ENCODE peak calls at places on chromosomes 11 and 22, in four cellular contexts. One of them, this sample, is unnamed.

GRCh38 chr11:111764621-111765020 is 1.6 kb downstream of the PPP2R1B start:
- DNase-seq in A549: no peak
- DNase-seq in K562: no peak
- DNase-seq in GM12878: no peak
- DNase-seq in this sample: peak

GRCh38 chr11:112652786-112653390 is 308.3 kb upstream of the NCAM1 start:
- DNase-seq in A549: no peak
- DNase-seq in K562: no peak
- DNase-seq in GM12878: no peak
- DNase-seq in this sample: peak

GRCh38 chr11:14499560-14500180 is at the start of gene COPB1:
- DNase-seq in A549: peak
- DNase-seq in K562: peak
- DNase-seq in GM12878: peak
- DNase-seq in this sample: peak

GRCh38 chr11:57499413-57499982 is 16.0 kb downstream of the SLC43A1 start:
- DNase-seq in A549: peak
- DNase-seq in K562: peak
- DNase-seq in GM12878: no peak
- DNase-seq in this sample: peak

GRCh38 chr22:23066200-23067022 is 3.9 kb upstream of the GNAZ start:
- DNase-seq in A549: no peak
- DNase-seq in K562: no peak
- DNase-seq in GM12878: no peak
- DNase-seq in this sample: no peak

GRCh38 chr11:97862021-97862420 is 1158.7 kb upstream of the CNTN5 start:
- DNase-seq in A549: no peak
- DNase-seq in K562: no peak
- DNase-seq in GM12878: no peak
- DNase-seq in this sample: no peak

GRCh38 chr11:13386567-13386966 is 76.5 kb downstream of the BTBD10 start:
- DNase-seq in A549: no peak
- DNase-seq in K562: no peak
- DNase-seq in GM12878: no peak
- DNase-seq in this sample: no peak

GRCh38 chr11:75938543-75938942 is 123.5 kb downstream of the UVRAG start:
- DNase-seq in A549: no peak
- DNase-seq in K562: no peak
- DNase-seq in GM12878: no peak
- DNase-seq in this sample: peak

GRCh38 chr22:21680830-21681565 is 15.2 kb downstream of the PPIL2 start:
- DNase-seq in A549: no peak
- DNase-seq in K562: no peak
- DNase-seq in GM12878: no peak
- DNase-seq in this sample: no peak

GRCh38 chr22:25137577-25138525 is 61.8 kb upstream of the CRYBB3 start:
- DNase-seq in A549: no peak
- DNase-seq in K562: peak
- DNase-seq in GM12878: peak
- DNase-seq in this sample: no peak

GRCh38 chr22:25134028-25134427 is 65.6 kb upstream of the CRYBB3 start:
- DNase-seq in A549: no peak
- DNase-seq in K562: no peak
- DNase-seq in GM12878: no peak
- DNase-seq in this sample: no peak

GRCh38 chr22:25134451-25134850 is 65.2 kb upstream of the CRYBB3 start:
- DNase-seq in A549: no peak
- DNase-seq in K562: no peak
- DNase-seq in GM12878: no peak
- DNase-seq in this sample: no peak

GRCh38 chr22:25139062-25139461 is 60.6 kb upstream of the CRYBB3 start:
- DNase-seq in A549: no peak
- DNase-seq in K562: no peak
- DNase-seq in GM12878: no peak
- DNase-seq in this sample: no peak

GRCh38 chr22:25136953-25137576 is 62.6 kb upstream of the CRYBB3 start:
- DNase-seq in A549: no peak
- DNase-seq in K562: no peak
- DNase-seq in GM12878: no peak
- DNase-seq in this sample: no peak
- TF ChIP-seq ELK1 in A549: no peak
- TF ChIP-seq ELK1 in K562: no peak
- TF ChIP-seq ELK1 in GM12878: no peak
- TF ChIP-seq ELK1 in this sample: no peak

GRCh38 chr11:6925007-6925577 is 1.1 kb upstream of the ZNF215 start:
- DNase-seq in A549: no peak
- DNase-seq in K562: no peak
- DNase-seq in GM12878: no peak
- DNase-seq in this sample: no peak

GRCh38 chr11:6928916-6929315 is 2.7 kb downstream of the ZNF215 start:
- DNase-seq in A549: no peak
- DNase-seq in K562: no peak
- DNase-seq in GM12878: no peak
- DNase-seq in this sample: no peak

GRCh38 chr11:6926208-6927029 is at the start of gene ZNF215:
- DNase-seq in A549: peak
- DNase-seq in K562: peak
- DNase-seq in GM12878: no peak
- DNase-seq in this sample: peak

GRCh38 chr11:6927030-6927617 is 898 bp downstream of the ZNF215 start:
- DNase-seq in A549: no peak
- DNase-seq in K562: peak
- DNase-seq in GM12878: peak
- DNase-seq in this sample: no peak

GRCh38 chr11:6925636-6926207 is 504 bp upstream of the ZNF215 start:
- DNase-seq in A549: no peak
- DNase-seq in K562: peak
- DNase-seq in GM12878: no peak
- DNase-seq in this sample: peak
- TF ChIP-seq ELK1 in A549: no peak
- TF ChIP-seq ELK1 in K562: no peak
- TF ChIP-seq ELK1 in GM12878: no peak
- TF ChIP-seq ELK1 in this sample: no peak

GRCh38 chr11:132134322-132134721 is 763.9 kb downstream of the NTM start:
- DNase-seq in A549: no peak
- DNase-seq in K562: no peak
- DNase-seq in GM12878: no peak
- DNase-seq in this sample: peak
- TF ChIP-seq ELK1 in A549: no peak
- TF ChIP-seq ELK1 in K562: no peak
- TF ChIP-seq ELK1 in GM12878: no peak
- TF ChIP-seq ELK1 in this sample: no peak

GRCh38 chr22:32040324-32040904 is 2.6 kb upstream of the SLC5A1 start:
- DNase-seq in A549: no peak
- DNase-seq in K562: no peak
- DNase-seq in GM12878: no peak
- DNase-seq in this sample: no peak

GRCh38 chr22:32043391-32043790 is 330 bp downstream of the SLC5A1 start:
- DNase-seq in A549: no peak
- DNase-seq in K562: no peak
- DNase-seq in GM12878: no peak
- DNase-seq in this sample: no peak

GRCh38 chr22:32044913-32045312 is 1.9 kb downstream of the SLC5A1 start:
- DNase-seq in A549: no peak
- DNase-seq in K562: no peak
- DNase-seq in GM12878: no peak
- DNase-seq in this sample: no peak

GRCh38 chr22:32044477-32044876 is 1.4 kb downstream of the SLC5A1 start:
- DNase-seq in A549: no peak
- DNase-seq in K562: no peak
- DNase-seq in GM12878: no peak
- DNase-seq in this sample: no peak

GRCh38 chr22:32042924-32043323 is at the start of gene SLC5A1:
- DNase-seq in A549: no peak
- DNase-seq in K562: no peak
- DNase-seq in GM12878: no peak
- DNase-seq in this sample: no peak
- TF ChIP-seq ELK1 in A549: no peak
- TF ChIP-seq ELK1 in K562: no peak
- TF ChIP-seq ELK1 in GM12878: no peak
- TF ChIP-seq ELK1 in this sample: no peak

GRCh38 chr11:44334356-44335004 is 24.5 kb upstream of the ALX4 start:
- DNase-seq in A549: no peak
- DNase-seq in K562: no peak
- DNase-seq in GM12878: no peak
- DNase-seq in this sample: no peak
- TF ChIP-seq ELK1 in A549: no peak
- TF ChIP-seq ELK1 in K562: no peak
- TF ChIP-seq ELK1 in GM12878: no peak
- TF ChIP-seq ELK1 in this sample: no peak

This sample was measured in IMR-90.